ENCODE peak calls at places on chromosomes 13 and 19, in four cellular contexts. One of them, this sample, is unnamed.

GRCh38 chr13:80973721-80974120 is 632.8 kb upstream of the SPRY2 start:
- DNase-seq in HCT116: no peak
- DNase-seq in SK-N-SH: no peak
- DNase-seq in PC-3: peak; percentile 1
- DNase-seq in this sample: no peak

GRCh38 chr13:73171926-73172325 is 113.1 kb downstream of the KLF5 start:
- DNase-seq in PC-3: peak; percentile 59
- DNase-seq in HCT116: no peak
- DNase-seq in SK-N-SH: no peak
- DNase-seq in this sample: peak; percentile 31

GRCh38 chr13:74221752-74222151 is 87.5 kb upstream of the KLF12 start:
- DNase-seq in HCT116: no peak
- DNase-seq in PC-3: no peak
- DNase-seq in SK-N-SH: no peak
- DNase-seq in this sample: no peak

GRCh38 chr13:23458972-23459371 is 25.5 kb upstream of the SACS start:
- DNase-seq in SK-N-SH: peak; percentile 36
- DNase-seq in PC-3: no peak
- DNase-seq in HCT116: no peak
- DNase-seq in this sample: no peak

GRCh38 chr19:42295831-42296525 is 6.0 kb upstream of the PRR19 start:
- DNase-seq in PC-3: no peak
- DNase-seq in SK-N-SH: peak; percentile 88
- DNase-seq in HCT116: peak; percentile 61
- DNase-seq in this sample: peak; percentile 65

GRCh38 chr19:47587295-47587694 is 14.3 kb upstream of the ZNF541 start:
- DNase-seq in PC-3: no peak
- DNase-seq in HCT116: no peak
- DNase-seq in SK-N-SH: no peak
- DNase-seq in this sample: peak; percentile 25

GRCh38 chr13:43730642-43731041 is 56.1 kb downstream of the ENOX1 start:
- DNase-seq in HCT116: no peak
- DNase-seq in PC-3: no peak
- DNase-seq in SK-N-SH: no peak
- DNase-seq in this sample: peak; percentile 66

GRCh38 chr13:48043789-48044503 is 6.4 kb downstream of the NUDT15 start:
- DNase-seq in HCT116: no peak
- DNase-seq in SK-N-SH: no peak
- DNase-seq in PC-3: peak; percentile 37
- DNase-seq in this sample: peak; percentile 77

GRCh38 chr13:69180025-69180424 is 927.6 kb upstream of the ATXN8OS start:
- DNase-seq in PC-3: no peak
- DNase-seq in SK-N-SH: no peak
- DNase-seq in HCT116: no peak
- DNase-seq in this sample: no peak

GRCh38 chr13:40290758-40291157 is 375.7 kb downstream of the FOXO1 start:
- DNase-seq in PC-3: no peak
- DNase-seq in SK-N-SH: no peak
- DNase-seq in HCT116: no peak
- DNase-seq in this sample: no peak

GRCh38 chr19:13154241-13154778 is 4.1 kb downstream of the IER2 start:
- DNase-seq in PC-3: peak; percentile 85
- DNase-seq in HCT116: no peak
- DNase-seq in SK-N-SH: peak; percentile 57
- DNase-seq in this sample: peak; percentile 99

GRCh38 chr13:89199138-89199537 is 1528.0 kb downstream of the SLITRK5 start:
- DNase-seq in SK-N-SH: no peak
- DNase-seq in PC-3: peak; percentile 28
- DNase-seq in HCT116: no peak
- DNase-seq in this sample: no peak

GRCh38 chr19:14775855-14776254 is 2.5 kb downstream of the ADGRE2 start:
- DNase-seq in PC-3: no peak
- DNase-seq in SK-N-SH: no peak
- DNase-seq in HCT116: no peak
- DNase-seq in this sample: no peak

GRCh38 chr13:93862259-93862658 is 617.2 kb downstream of the DCT start:
- DNase-seq in HCT116: no peak
- DNase-seq in PC-3: no peak
- DNase-seq in SK-N-SH: no peak
- DNase-seq in this sample: peak; percentile 60

GRCh38 chr13:97228850-97229521 is 6.9 kb downstream of the MBNL2 start:
- DNase-seq in HCT116: no peak
- DNase-seq in SK-N-SH: no peak
- DNase-seq in PC-3: no peak
- DNase-seq in this sample: no peak

GRCh38 chr19:34416021-34416545 is 11.9 kb downstream of the PDCD2L start:
- DNase-seq in PC-3: no peak
- DNase-seq in SK-N-SH: no peak
- DNase-seq in HCT116: no peak
- DNase-seq in this sample: peak; percentile 17

GRCh38 chr19:4120531-4120930 is 3.4 kb downstream of the MAP2K2 start:
- DNase-seq in HCT116: no peak
- DNase-seq in SK-N-SH: no peak
- DNase-seq in PC-3: peak; percentile 4
- DNase-seq in this sample: peak; percentile 76

GRCh38 chr13:41004875-41005693 is 14.0 kb downstream of the ELF1 start:
- DNase-seq in SK-N-SH: no peak
- DNase-seq in HCT116: no peak
- DNase-seq in PC-3: peak; percentile 8
- DNase-seq in this sample: no peak

GRCh38 chr13:76223565-76223964 is 587.4 kb downstream of the LMO7 start:
- DNase-seq in PC-3: no peak
- DNase-seq in SK-N-SH: no peak
- DNase-seq in HCT116: no peak
- DNase-seq in this sample: no peak

GRCh38 chr19:21430674-21431073 is 33.7 kb downstream of the ZNF493 start:
- DNase-seq in HCT116: no peak
- DNase-seq in PC-3: no peak
- DNase-seq in SK-N-SH: no peak
- DNase-seq in this sample: no peak

GRCh38 chr13:47594833-47595232 is 406.2 kb downstream of the SUCLA2 start:
- DNase-seq in PC-3: peak; percentile 37
- DNase-seq in HCT116: no peak
- DNase-seq in SK-N-SH: no peak
- DNase-seq in this sample: peak; percentile 9

GRCh38 chr19:50328257-50329145 is 676 bp downstream of the KCNC3 start:
- DNase-seq in HCT116: no peak
- DNase-seq in SK-N-SH: peak; percentile 55
- DNase-seq in PC-3: peak; percentile 39
- DNase-seq in this sample: peak; percentile 55

GRCh38 chr13:30679483-30680330 is 55.6 kb upstream of the ALOX5AP start:
- DNase-seq in HCT116: no peak
- DNase-seq in PC-3: peak; percentile 27
- DNase-seq in SK-N-SH: peak; percentile 68
- DNase-seq in this sample: peak; percentile 57

GRCh38 chr19:28351761-28352160 is 861.2 kb downstream of the UQCRFS1 start:
- DNase-seq in PC-3: no peak
- DNase-seq in HCT116: no peak
- DNase-seq in SK-N-SH: no peak
- DNase-seq in this sample: peak; percentile 77

GRCh38 chr19:58079792-58080191 is 18.2 kb downstream of the ZSCAN18 start:
- DNase-seq in HCT116: no peak
- DNase-seq in PC-3: no peak
- DNase-seq in SK-N-SH: no peak
- DNase-seq in this sample: no peak

GRCh38 chr13:75481176-75482069 is 546 bp downstream of the TBC1D4 start:
- DNase-seq in SK-N-SH: peak; percentile 78
- DNase-seq in PC-3: peak; percentile 28
- DNase-seq in HCT116: no peak
- DNase-seq in this sample: peak; percentile 70

GRCh38 chr13:105033999-105034398 is 1501.5 kb downstream of the EFNB2 start:
- DNase-seq in HCT116: no peak
- DNase-seq in PC-3: no peak
- DNase-seq in SK-N-SH: no peak
- DNase-seq in this sample: no peak

GRCh38 chr19:38095411-38096308 is 128.4 kb downstream of the DPF1 start:
- DNase-seq in HCT116: peak; percentile 40
- DNase-seq in PC-3: peak; percentile 68
- DNase-seq in SK-N-SH: peak; percentile 74
- DNase-seq in this sample: peak; percentile 81

GRCh38 chr13:105773887-105774538 is 761.4 kb downstream of the EFNB2 start:
- DNase-seq in HCT116: peak; percentile 63
- DNase-seq in SK-N-SH: no peak
- DNase-seq in PC-3: peak; percentile 72
- DNase-seq in this sample: no peak

GRCh38 chr13:30169442-30169841 is 137.9 kb downstream of the KATNAL1 start:
- DNase-seq in SK-N-SH: no peak
- DNase-seq in PC-3: no peak
- DNase-seq in HCT116: no peak
- DNase-seq in this sample: no peak

GRCh38 chr19:38971672-38972071 is 3.9 kb downstream of the FBXO17 start:
- DNase-seq in PC-3: peak; percentile 3
- DNase-seq in SK-N-SH: no peak
- DNase-seq in HCT116: no peak
- DNase-seq in this sample: peak; percentile 22

GRCh38 chr13:49836516-49836915 is 44.0 kb upstream of the KPNA3 start:
- DNase-seq in SK-N-SH: peak; percentile 56
- DNase-seq in HCT116: no peak
- DNase-seq in PC-3: no peak
- DNase-seq in this sample: no peak

GRCh38 chr13:114021464-114022308 is 47.8 kb upstream of the C13orf46 start:
- DNase-seq in HCT116: no peak
- DNase-seq in PC-3: no peak
- DNase-seq in SK-N-SH: no peak
- DNase-seq in this sample: no peak

GRCh38 chr19:49231804-49232203 is 74.2 kb downstream of the TRPM4 start:
- DNase-seq in HCT116: no peak
- DNase-seq in PC-3: no peak
- DNase-seq in SK-N-SH: no peak
- DNase-seq in this sample: no peak

GRCh38 chr19:19280561-19280960 is 7.5 kb upstream of the TM6SF2 start:
- DNase-seq in SK-N-SH: no peak
- DNase-seq in PC-3: no peak
- DNase-seq in HCT116: no peak
- DNase-seq in this sample: peak; percentile 58

GRCh38 chr19:45443462-45444317 is 20.0 kb upstream of the ERCC1 start:
- DNase-seq in HCT116: peak; percentile 83
- DNase-seq in PC-3: peak; percentile 93
- DNase-seq in SK-N-SH: peak; percentile 97
- DNase-seq in this sample: peak; percentile 97

GRCh38 chr13:112056284-112056727 is 10.6 kb upstream of the SOX1 start:
- DNase-seq in HCT116: no peak
- DNase-seq in SK-N-SH: peak; percentile 38
- DNase-seq in PC-3: no peak
- DNase-seq in this sample: no peak

GRCh38 chr13:112057736-112058518 is 9.0 kb upstream of the SOX1 start:
- DNase-seq in SK-N-SH: no peak
- DNase-seq in HCT116: no peak
- DNase-seq in PC-3: no peak
- DNase-seq in this sample: no peak

GRCh38 chr13:112055417-112056206 is 11.3 kb upstream of the SOX1 start:
- DNase-seq in PC-3: no peak
- DNase-seq in HCT116: no peak
- DNase-seq in SK-N-SH: no peak
- DNase-seq in this sample: no peak

GRCh38 chr13:112057434-112057735 is 9.6 kb upstream of the SOX1 start:
- DNase-seq in SK-N-SH: no peak
- DNase-seq in PC-3: no peak
- DNase-seq in HCT116: no peak
- DNase-seq in this sample: no peak

GRCh38 chr13:112056739-112057433 is 10.1 kb upstream of the SOX1 start:
- DNase-seq in PC-3: no peak
- DNase-seq in HCT116: no peak
- DNase-seq in SK-N-SH: peak; percentile 40
- DNase-seq in this sample: no peak
- H3K27me3 ChIP-seq in PC-3: peaks cover 29% of the 10 kb centered on the region
- H3K27me3 ChIP-seq in HCT116: peaks cover 12% of the 10 kb centered on the region
- H3K27me3 ChIP-seq in SK-N-SH: peaks cover 97% of the 10 kb centered on the region
- H3K27me3 ChIP-seq in this sample: peaks cover 86% of the 10 kb centered on the region

GRCh38 chr19:31408460-31409124 is 59.4 kb upstream of the TSHZ3 start:
- DNase-seq in HCT116: no peak
- DNase-seq in SK-N-SH: no peak
- DNase-seq in PC-3: peak; percentile 36
- DNase-seq in this sample: peak; percentile 90
- H3K9me2 ChIP-seq in HCT116: no peaks in the 10 kb centered on the region
- H3K9me2 ChIP-seq in SK-N-SH: no peaks in the 10 kb centered on the region
- H3K9me2 ChIP-seq in PC-3: no peaks in the 10 kb centered on the region
- H3K9me2 ChIP-seq in this sample: no peaks in the 10 kb centered on the region

GRCh38 chr19:29764322-29764721 is 47.5 kb upstream of the CCNE1 start:
- DNase-seq in SK-N-SH: no peak
- DNase-seq in HCT116: no peak
- DNase-seq in PC-3: no peak
- DNase-seq in this sample: no peak
- H3K27me3 ChIP-seq in SK-N-SH: no peaks in the 10 kb centered on the region
- H3K27me3 ChIP-seq in HCT116: no peaks in the 10 kb centered on the region
- H3K27me3 ChIP-seq in PC-3: no peaks in the 10 kb centered on the region
- H3K27me3 ChIP-seq in this sample: peaks cover 13% of the 10 kb centered on the region

DNA sequence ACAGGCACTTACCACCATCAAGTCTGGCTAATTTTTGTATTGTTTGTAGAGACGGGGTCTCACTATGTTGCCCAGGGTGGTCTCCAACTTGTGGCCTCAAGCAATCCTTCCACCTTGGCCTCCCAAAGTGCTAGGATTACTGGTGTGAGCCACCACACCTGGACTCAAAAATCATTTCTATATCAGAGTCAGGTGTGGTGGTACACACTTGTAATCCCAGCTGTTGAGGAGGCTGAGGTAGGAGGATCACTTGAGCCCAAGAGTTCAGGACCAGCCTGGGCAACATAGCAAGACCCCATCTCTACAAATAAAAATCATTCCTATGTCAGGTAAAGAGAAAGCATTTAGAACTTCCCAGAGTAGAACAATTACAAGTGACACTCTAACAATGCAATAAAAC is 48.4 kb downstream of the MYO9B start:
- DNase-seq in HCT116: no peak
- DNase-seq in PC-3: no peak
- DNase-seq in SK-N-SH: no peak
- DNase-seq in this sample: no peak
- H3K9me2 ChIP-seq in HCT116: no peaks in the 10 kb centered on the region
- H3K9me2 ChIP-seq in PC-3: no peaks in the 10 kb centered on the region
- H3K9me2 ChIP-seq in SK-N-SH: no peaks in the 10 kb centered on the region
- H3K9me2 ChIP-seq in this sample: no peaks in the 10 kb centered on the region

GRCh38 chr19:6032827-6033226 is 54.9 kb upstream of the RANBP3 start:
- DNase-seq in SK-N-SH: no peak
- DNase-seq in HCT116: no peak
- DNase-seq in PC-3: no peak
- DNase-seq in this sample: no peak
- H3K27me3 ChIP-seq in SK-N-SH: no peaks in the 10 kb centered on the region
- H3K27me3 ChIP-seq in HCT116: no peaks in the 10 kb centered on the region
- H3K27me3 ChIP-seq in PC-3: no peaks in the 10 kb centered on the region
- H3K27me3 ChIP-seq in this sample: no peaks in the 10 kb centered on the region

DNA sequence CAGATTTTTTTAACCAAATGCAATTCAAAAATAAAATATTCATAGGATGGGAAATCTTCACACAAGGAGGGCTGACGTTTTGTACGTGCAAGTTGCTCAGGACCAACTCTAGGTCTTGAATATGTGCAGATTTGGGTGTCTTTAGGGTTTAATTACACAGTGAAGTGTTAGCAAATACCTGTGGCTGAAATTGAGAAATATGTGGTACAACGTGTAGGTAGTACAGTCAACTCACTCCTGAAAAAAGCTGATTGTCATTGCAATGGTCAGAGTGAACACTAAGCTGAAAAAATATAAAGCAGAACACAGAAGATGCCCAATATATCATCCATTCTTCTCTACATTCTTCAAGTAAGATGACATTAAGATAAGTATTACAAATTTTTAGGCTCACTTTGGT is 314.3 kb downstream of the SLITRK1 start:
- DNase-seq in HCT116: no peak
- DNase-seq in PC-3: no peak
- DNase-seq in SK-N-SH: no peak
- DNase-seq in this sample: no peak
- H3K9me2 ChIP-seq in HCT116: no peaks in the 10 kb centered on the region
- H3K9me2 ChIP-seq in PC-3: no peaks in the 10 kb centered on the region
- H3K9me2 ChIP-seq in SK-N-SH: no peaks in the 10 kb centered on the region
- H3K9me2 ChIP-seq in this sample: no peaks in the 10 kb centered on the region

This sample was measured in GM23248.